ENCODE peak calls at places on chromosomes 11 and 22, in seven cellular contexts. Q, W, J, I, V, X and Z are unnamed samples.

GRCh38 chr11:77299528-77299993 is 1.9 kb downstream of the GDPD4 start:
- DNase-seq in Q (no peak), W (peak; percentile 24), J (peak; percentile 99), I (no peak), V (no peak), X (peak; percentile 78), Z (no peak)

GRCh38 chr22:32958021-32958420 is 100.2 kb downstream of the SYN3 start:
- DNase-seq in Q (no peak), W (no peak), J (no peak), I (no peak), V (peak; percentile 29), X (no peak), Z (no peak)

GRCh38 chr11:1302041-1302460 is 7.4 kb downstream of the TOLLIP start:
- DNase-seq in Q (no peak), W (no peak), J (no peak), I (no peak), V (no peak), X (no peak), Z (peak; percentile 10)

GRCh38 chr22:48574776-48575566 is 1252.7 kb downstream of the BRD1 start:
- DNase-seq in Q (peak; percentile 83), W (peak; percentile 19), J (no peak), I (no peak), V (peak; percentile 92), X (peak; percentile 7), Z (peak; percentile 94)

GRCh38 chr11:1946812-1947480 is at the start of gene MRPL23:
- DNase-seq in Q (no peak), W (no peak), J (no peak), I (no peak), V (no peak), X (no peak), Z (no peak)

GRCh38 chr22:20453222-20453621 is 15.6 kb upstream of the SCARF2 start:
- DNase-seq in Q (no peak), W (no peak), J (no peak), I (no peak), V (no peak), X (no peak), Z (no peak)

GRCh38 chr11:41446107-41446506 is 13.3 kb downstream of the LRRC4C start:
- DNase-seq in Q (no peak), W (peak; percentile 26), J (peak; percentile 27), I (no peak), V (no peak), X (peak; percentile 9), Z (no peak)

GRCh38 chr11:16779436-16779835 is 41.0 kb downstream of the C11orf58 start:
- DNase-seq in Q (peak; percentile 44), W (no peak), J (no peak), I (no peak), V (no peak), X (no peak), Z (peak; percentile 29)

GRCh38 chr11:87596176-87596575 is 558.4 kb downstream of the TMEM135 start:
- DNase-seq in Q (no peak), W (no peak), J (no peak), I (no peak), V (no peak), X (no peak), Z (no peak)

GRCh38 chr11:44531636-44532035 is 33.8 kb upstream of the CD82 start:
- DNase-seq in Q (no peak), W (no peak), J (no peak), I (no peak), V (no peak), X (no peak), Z (no peak)

GRCh38 chr11:1055109-1055703 is 18.7 kb upstream of the MUC6 start:
- DNase-seq in Q (no peak), W (no peak), J (no peak), I (no peak), V (no peak), X (no peak), Z (peak; percentile 65)

GRCh38 chr11:17352925-17353227 is 1.3 kb downstream of the NCR3LG1 start:
- DNase-seq in Q (no peak), W (no peak), J (peak; percentile 43), I (peak; percentile 65), V (peak; percentile 42), X (peak; percentile 45), Z (peak; percentile 74)

GRCh38 chr22:30940655-30941362 is 27.8 kb downstream of the MORC2 start:
- DNase-seq in Q (no peak), W (no peak), J (no peak), I (no peak), V (no peak), X (no peak), Z (no peak)

GRCh38 chr22:19060356-19061009 is 61.7 kb downstream of the DGCR2 start:
- DNase-seq in Q (no peak), W (peak; percentile 42), J (peak; percentile 76), I (no peak), V (no peak), X (peak; percentile 50), Z (peak; percentile 90)

GRCh38 chr22:44242946-44243724 is 62.4 kb downstream of the PARVG start:
- DNase-seq in Q (no peak), W (no peak), J (no peak), I (no peak), V (no peak), X (no peak), Z (no peak)

GRCh38 chr11:37718431-37718999 is 1120.5 kb upstream of the RAG2 start:
- DNase-seq in Q (no peak), W (no peak), J (no peak), I (no peak), V (no peak), X (peak; percentile 4), Z (no peak)

GRCh38 chr11:34564406-34564805 is 50.8 kb upstream of the ELF5 start:
- DNase-seq in Q (peak; percentile 92), W (peak; percentile 57), J (peak; percentile 71), I (no peak), V (no peak), X (peak; percentile 55), Z (peak; percentile 68)

GRCh38 chr11:64250406-64250874 is 890 bp upstream of the PLCB3 start:
- DNase-seq in Q (no peak), W (no peak), J (no peak), I (no peak), V (peak; percentile 64), X (no peak), Z (no peak)

GRCh38 chr11:29184939-29185890 is 831.6 kb downstream of the KCNA4 start:
- DNase-seq in Q (peak; percentile 20), W (peak; percentile 99), J (peak; percentile 66), I (no peak), V (no peak), X (peak; percentile 83), Z (peak; percentile 42)

DNA sequence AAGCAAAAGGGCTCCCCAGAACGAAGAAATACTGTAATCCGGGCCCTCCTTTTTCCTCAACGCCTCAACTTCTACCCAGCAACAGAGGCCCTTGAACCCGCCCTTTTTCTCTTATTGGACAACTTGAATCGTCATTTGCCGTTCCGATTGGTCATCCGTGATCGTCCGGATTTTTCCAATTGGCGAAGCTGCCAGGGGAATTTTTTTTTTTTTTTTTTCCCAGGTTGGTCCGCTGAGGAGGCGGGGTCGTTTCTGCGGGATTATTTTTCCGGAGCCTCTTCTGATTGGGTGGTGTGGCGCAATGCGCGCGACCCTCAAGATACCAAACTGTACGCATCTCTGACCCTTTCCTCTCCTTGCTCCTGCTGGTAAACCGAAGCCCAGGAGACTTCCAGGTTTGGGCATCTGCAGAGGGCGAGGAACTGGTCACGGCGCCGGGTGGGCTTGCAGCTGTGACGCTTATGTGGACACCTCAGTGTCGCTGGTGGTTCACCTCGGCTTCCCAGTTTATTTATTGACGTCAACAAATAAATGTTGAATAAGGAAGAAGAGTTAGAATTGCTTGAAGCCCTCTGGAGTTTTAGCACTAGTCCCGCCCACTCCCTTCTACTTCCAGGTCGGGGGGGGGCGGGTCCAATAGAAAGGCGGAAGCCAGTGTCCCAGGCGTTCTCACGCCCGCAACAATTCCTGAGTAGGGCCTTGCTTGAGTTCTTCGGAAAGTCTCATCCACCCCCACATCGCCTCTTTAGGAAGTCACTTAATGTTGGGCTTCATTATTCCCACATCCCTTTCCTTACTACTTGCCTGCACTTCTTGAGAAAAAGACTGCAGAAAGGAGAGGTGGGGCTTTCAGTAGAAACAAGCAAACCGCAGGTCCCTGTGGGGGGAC is at the start of gene TTC9C:
- DNase-seq in Q (peak; percentile 99), W (peak; percentile 94), J (peak; percentile 99), I (peak; percentile 99), V (peak; percentile 98), X (peak; percentile 97), Z (peak; percentile 98)
- H3K79me2 ChIP-seq in Q (peaks cover 51% of the 10 kb centered on the region), W (peaks cover 83% of the 10 kb centered on the region), J (peaks cover 79% of the 10 kb centered on the region), I (peaks cover 87% of the 10 kb centered on the region), V (peaks cover 86% of the 10 kb centered on the region), X (peaks cover 82% of the 10 kb centered on the region), Z (peaks cover 76% of the 10 kb centered on the region)

GRCh38 chr11:95918720-95919119 is 5.2 kb downstream of the MTMR2 start:
- DNase-seq in Q (no peak), W (no peak), J (no peak), I (no peak), V (no peak), X (no peak), Z (no peak)
- H3K79me2 ChIP-seq in Q (peaks cover 37% of the 10 kb centered on the region), W (peaks cover 99% of the 10 kb centered on the region), J (peaks cover 99% of the 10 kb centered on the region), I (no peaks in the 10 kb centered on the region), V (peaks cover 97% of the 10 kb centered on the region), X (peaks cover 95% of the 10 kb centered on the region), Z (peaks cover 92% of the 10 kb centered on the region)

DNA sequence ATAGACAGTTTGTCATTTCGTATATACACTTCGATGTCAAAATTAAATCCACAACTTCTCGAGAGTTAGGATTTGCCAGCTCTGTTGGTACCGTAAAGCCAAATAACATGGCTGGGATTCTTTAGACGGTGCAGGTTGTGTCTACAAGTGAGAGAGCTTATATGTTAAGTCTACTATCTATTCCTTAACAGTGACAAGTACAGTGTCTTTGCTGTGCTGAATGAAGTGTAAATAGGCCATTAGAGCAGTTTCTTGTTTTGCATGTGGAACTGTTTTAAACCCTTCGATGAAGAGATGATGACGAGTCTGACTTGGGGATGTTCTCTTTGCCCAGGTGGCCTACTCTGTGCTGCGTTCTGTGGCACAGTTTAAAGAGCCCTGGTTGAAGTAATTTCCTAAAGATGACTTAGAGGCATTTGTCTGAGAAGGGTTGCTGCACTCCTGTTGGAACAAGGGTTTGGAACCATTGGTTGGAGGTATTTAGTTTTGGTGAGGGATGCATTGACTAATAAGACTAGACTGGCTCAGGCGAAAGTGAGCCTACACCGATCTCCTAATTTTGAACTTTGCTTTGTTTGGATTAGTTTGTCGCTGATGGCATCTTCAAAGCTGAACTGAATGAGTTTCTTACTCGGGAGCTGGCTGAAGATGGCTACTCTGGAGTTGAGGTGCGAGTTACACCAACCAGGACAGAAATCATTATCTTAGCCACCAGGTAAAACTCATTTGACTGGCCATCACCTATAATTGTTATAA is 970 bp downstream of the RPS3 start:
- DNase-seq in Q (no peak), W (no peak), J (peak; percentile 35), I (peak; percentile 43), V (no peak), X (peak; percentile 22), Z (no peak)
- H3K79me2 ChIP-seq in Q (peaks cover 54% of the 10 kb centered on the region), W (peaks cover 60% of the 10 kb centered on the region), J (peaks cover 61% of the 10 kb centered on the region), I (peaks cover 54% of the 10 kb centered on the region), V (peaks cover 60% of the 10 kb centered on the region), X (peaks cover 60% of the 10 kb centered on the region), Z (peaks cover 60% of the 10 kb centered on the region)

DNA sequence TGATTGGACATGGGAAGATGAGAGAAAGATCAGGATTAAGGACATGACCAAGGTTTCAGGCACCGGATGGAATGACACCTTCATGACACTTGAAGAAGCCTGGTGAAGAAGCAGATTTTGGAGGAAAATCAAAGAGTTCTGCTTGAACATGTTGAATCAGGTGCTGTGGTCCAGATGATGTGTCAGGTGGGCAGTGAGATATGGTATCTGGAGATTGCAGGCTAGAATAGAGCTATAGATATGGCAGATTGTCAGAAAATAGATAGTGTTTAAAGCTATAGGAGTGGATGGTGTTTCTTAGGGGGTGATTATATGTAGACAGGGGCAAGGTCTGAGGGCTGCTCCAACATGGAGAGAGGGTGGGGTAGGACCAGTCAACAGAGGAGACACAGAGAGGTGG is 40.2 kb downstream of the PANX1 start:
- DNase-seq in Q (no peak), W (no peak), J (no peak), I (no peak), V (no peak), X (no peak), Z (no peak)
- H3K79me2 ChIP-seq in Q (peaks cover 47% of the 10 kb centered on the region), W (peaks cover 92% of the 10 kb centered on the region), J (peaks cover 76% of the 10 kb centered on the region), I (no peaks in the 10 kb centered on the region), V (peaks cover 92% of the 10 kb centered on the region), X (peaks cover 93% of the 10 kb centered on the region), Z (peaks cover 54% of the 10 kb centered on the region)